ENCODE peak calls at places on chromosomes 16 and 17, in nine cellular contexts. I is H9; V is heart left ventricle; G is NCI-H1417; P is myocyte; Y is naive thymus-derived CD4-positive, alpha-beta T cell; R is NCI-H446; A is left ventricle myocardium inferior; D is glutamatergic neuron. C is an unnamed sample.

GRCh38 chr17:948284-948852 is 31.2 kb downstream of the NXN start:
- DNase-seq in P (no peak), I (peak), R (no peak), Y (no peak), D (peak), G (no peak), A (no peak), V (no peak), C (no peak)

GRCh38 chr16:72938426-72939164 is 109.3 kb downstream of the ZFHX3 start:
- DNase-seq in V (peak), R (peak), Y (no peak), A (peak), D (no peak), G (no peak), I (no peak), P (peak), C (peak)

GRCh38 chr17:51702963-51703362 is 442.6 kb downstream of the UTP18 start:
- DNase-seq in I (no peak), V (no peak), G (no peak), D (no peak), Y (no peak), P (no peak), A (no peak), R (no peak), C (no peak)

GRCh38 chr17:6749519-6749918 is 6.3 kb upstream of the XAF1 start:
- DNase-seq in Y (no peak), I (no peak), D (no peak), A (no peak), R (no peak), P (peak), G (no peak), V (no peak), C (no peak)

GRCh38 chr16:23420011-23420410 is 33.0 kb downstream of the COG7 start:
- DNase-seq in P (peak), Y (no peak), A (no peak), V (no peak), I (no peak), R (no peak), G (no peak), D (no peak), C (no peak)

GRCh38 chr16:68995011-68995504 is 110.4 kb upstream of the HAS3 start:
- DNase-seq in R (peak), D (no peak), V (no peak), G (peak), P (peak), I (peak), Y (no peak), A (no peak), C (no peak)

GRCh38 chr17:48491527-48492273 is 39.1 kb downstream of the HOXB1 start:
- DNase-seq in Y (no peak), G (no peak), R (no peak), I (no peak), D (no peak), A (no peak), V (no peak), P (no peak), C (no peak)

GRCh38 chr17:61784510-61784909 is 78.8 kb downstream of the BRIP1 start:
- DNase-seq in P (no peak), D (no peak), Y (no peak), G (no peak), R (no peak), I (no peak), A (no peak), V (no peak), C (no peak)

GRCh38 chr17:3935140-3935542 is 18.9 kb upstream of the P2RX1 start:
- DNase-seq in Y (peak), P (peak), I (peak), A (peak), R (peak), V (peak), G (peak), D (peak), C (peak)

GRCh38 chr17:45060382-45060823 is 714 bp upstream of the NMT1 start:
- DNase-seq in G (no peak), Y (no peak), I (no peak), D (no peak), P (no peak), A (no peak), V (no peak), R (no peak), C (no peak)

GRCh38 chr16:73028263-73028662 is 19.7 kb downstream of the ZFHX3 start:
- DNase-seq in A (no peak), P (no peak), D (no peak), V (no peak), G (no peak), I (no peak), R (no peak), Y (no peak), C (no peak)

GRCh38 chr17:39628655-39629493 is 2.1 kb downstream of the PPP1R1B start:
- DNase-seq in D (no peak), R (no peak), I (no peak), V (no peak), P (no peak), A (no peak), G (peak), Y (no peak), C (peak)

GRCh38 chr16:35629001-35629400 is 2169.6 kb downstream of the TP53TG3F start:
- DNase-seq in R (no peak), D (no peak), A (no peak), Y (no peak), V (no peak), P (no peak), G (no peak), I (no peak), C (no peak)

GRCh38 chr16:68074850-68075249 is 10.3 kb upstream of the NFATC3 start:
- DNase-seq in D (peak), I (no peak), R (no peak), G (no peak), P (peak), V (no peak), A (no peak), Y (peak), C (no peak)

GRCh38 chr17:48954300-48954755 is 9.7 kb upstream of the SNF8 start:
- DNase-seq in A (no peak), G (no peak), P (peak), I (peak), Y (no peak), D (peak), V (no peak), R (no peak), C (no peak)

GRCh38 chr16:66800856-66801255 is 528 bp downstream of the TERB1 start:
- DNase-seq in I (peak), Y (no peak), A (no peak), V (no peak), D (no peak), R (no peak), P (no peak), G (no peak), C (no peak)

GRCh38 chr17:64343833-64344637 is 46.6 kb downstream of the PECAM1 start:
- DNase-seq in G (peak), V (peak), D (no peak), R (peak), Y (peak), I (no peak), P (peak), A (peak), C (peak)

GRCh38 chr17:43713494-43714162 is 45.0 kb downstream of the SOST start:
- DNase-seq in R (no peak), D (peak), Y (no peak), P (no peak), V (peak), I (peak), A (peak), G (no peak), C (no peak)

GRCh38 chr17:28317965-28318758 is 838 bp upstream of the TMEM97 start:
- DNase-seq in R (no peak), V (no peak), P (no peak), G (no peak), I (peak), A (no peak), Y (no peak), D (peak), C (no peak)

GRCh38 chr17:17191961-17192381 is 14.2 kb downstream of the PLD6 start:
- DNase-seq in A (no peak), I (no peak), P (peak), Y (no peak), V (no peak), R (no peak), D (no peak), G (no peak), C (no peak)

GRCh38 chr16:17106243-17106791 is 364.4 kb downstream of the XYLT1 start:
- DNase-seq in V (no peak), G (no peak), D (no peak), A (no peak), Y (no peak), P (no peak), I (no peak), R (no peak), C (no peak)

GRCh38 chr16:56930516-56931252 is 1.3 kb upstream of the HERPUD1 start:
- DNase-seq in D (peak), V (no peak), I (no peak), Y (no peak), P (no peak), A (no peak), R (no peak), G (peak), C (no peak)

GRCh38 chr17:74446551-74447500 is 14.9 kb downstream of the GPRC5C start:
- DNase-seq in R (peak), D (no peak), A (peak), G (no peak), V (peak), I (no peak), Y (no peak), P (no peak), C (no peak)

GRCh38 chr16:82033006-82033405 is 2.0 kb upstream of the HSD17B2 start:
- DNase-seq in Y (no peak), V (no peak), P (no peak), G (no peak), I (no peak), D (no peak), A (no peak), R (no peak), C (peak)

GRCh38 chr17:78888911-78889496 is 14.0 kb downstream of the CEP295NL start:
- DNase-seq in G (no peak), V (no peak), A (no peak), I (no peak), D (no peak), R (peak), P (peak), Y (peak), C (no peak)

GRCh38 chr17:65109990-65110680 is 27.0 kb upstream of the RGS9 start:
- DNase-seq in V (no peak), R (no peak), A (no peak), G (no peak), I (no peak), Y (no peak), D (no peak), P (no peak), C (no peak)

GRCh38 chr16:66515543-66516171 is 34.3 kb downstream of the TK2 start:
- DNase-seq in Y (no peak), D (no peak), V (no peak), I (peak), A (no peak), R (peak), P (peak), G (no peak), C (no peak)

GRCh38 chr17:13428611-13429042 is 173.1 kb downstream of the HS3ST3A1 start:
- DNase-seq in I (no peak), A (no peak), G (no peak), Y (no peak), D (no peak), P (no peak), V (no peak), R (no peak), C (no peak)

GRCh38 chr17:56936697-56937322 is 23.0 kb upstream of the TRIM25 start:
- DNase-seq in P (no peak), V (no peak), D (no peak), R (no peak), Y (no peak), G (no peak), A (no peak), I (no peak), C (no peak)

GRCh38 chr17:74176546-74177001 is 26.9 kb upstream of the RPL38 start:
- DNase-seq in Y (peak), I (peak), D (peak), P (peak), R (peak), V (peak), A (peak), G (peak), C (peak)

GRCh38 chr17:60087882-60088669 is 9.4 kb upstream of the HEATR6 start:
- DNase-seq in A (no peak), D (no peak), P (peak), V (no peak), R (no peak), I (peak), G (no peak), Y (no peak), C (no peak)

GRCh38 chr17:32697728-32698625 is 178.9 kb downstream of the MYO1D start:
- DNase-seq in R (no peak), A (no peak), P (no peak), I (no peak), D (no peak), G (no peak), Y (no peak), V (no peak), C (no peak)

GRCh38 chr16:13767215-13767614 is 152.7 kb upstream of the ERCC4 start:
- DNase-seq in D (no peak), V (no peak), P (peak), I (no peak), A (no peak), Y (no peak), G (no peak), R (peak), C (no peak)

GRCh38 chr16:87945351-87946042 is 5.7 kb upstream of the BANP start:
- DNase-seq in P (peak), A (peak), I (peak), Y (no peak), R (no peak), V (peak), D (peak), G (peak), C (peak)

GRCh38 chr16:87698241-87698640 is 67.5 kb downstream of the KLHDC4 start:
- DNase-seq in A (no peak), R (no peak), I (no peak), V (no peak), P (no peak), G (no peak), Y (no peak), D (no peak), C (no peak)

GRCh38 chr16:70688266-70688742 is 2.5 kb upstream of the MTSS2 start:
- DNase-seq in A (peak), R (peak), D (peak), I (no peak), P (peak), V (no peak), Y (no peak), G (no peak), C (peak)

GRCh38 chr17:73976147-73976546 is 227.3 kb upstream of the RPL38 start:
- DNase-seq in A (no peak), G (no peak), R (no peak), I (no peak), P (no peak), Y (no peak), D (no peak), V (no peak), C (no peak)

C was measured in lung.